ENCODE peak calls at places on chromosomes 1 and 21, in six cellular contexts. One of them, this sample, is unnamed. For H3K4me1 and H3K36me3, the result is how much of the 10 kb centered on the place peaks cover.

GRCh38 chr21:24436236-24436635 is 1171.0 kb downstream of the MRPL39 start:
- DNase-seq in Panc1: no peak
- DNase-seq in Peyer's patch: no peak
- DNase-seq in neuronal stem cell: no peak
- DNase-seq in HAP-1: no peak
- DNase-seq in cardiac muscle cell: no peak
- DNase-seq in this sample: no peak

GRCh38 chr1:21647431-21648373 is 21.5 kb downstream of the RAP1GAP start:
- DNase-seq in Panc1: no peak
- DNase-seq in Peyer's patch: no peak
- DNase-seq in neuronal stem cell: peak
- DNase-seq in HAP-1: peak
- DNase-seq in cardiac muscle cell: peak
- DNase-seq in this sample: peak

GRCh38 chr1:32612189-32612881 is 38.0 kb downstream of the ZBTB8OS start:
- DNase-seq in Panc1: peak
- DNase-seq in Peyer's patch: peak
- DNase-seq in neuronal stem cell: peak
- DNase-seq in HAP-1: peak
- DNase-seq in cardiac muscle cell: peak
- DNase-seq in this sample: peak

GRCh38 chr1:205284420-205285144 is 37.0 kb downstream of the NUAK2 start:
- DNase-seq in Panc1: no peak
- DNase-seq in Peyer's patch: peak
- DNase-seq in neuronal stem cell: peak
- DNase-seq in HAP-1: peak
- DNase-seq in cardiac muscle cell: peak
- DNase-seq in this sample: peak

GRCh38 chr1:27137544-27138075 is 17.3 kb downstream of the SLC9A1 start:
- DNase-seq in Panc1: no peak
- DNase-seq in Peyer's patch: no peak
- DNase-seq in neuronal stem cell: no peak
- DNase-seq in HAP-1: no peak
- DNase-seq in cardiac muscle cell: no peak
- DNase-seq in this sample: peak

GRCh38 chr1:178389441-178389840 is 107.3 kb downstream of the CLEC20A start:
- DNase-seq in Panc1: no peak
- DNase-seq in Peyer's patch: no peak
- DNase-seq in neuronal stem cell: no peak
- DNase-seq in HAP-1: no peak
- DNase-seq in cardiac muscle cell: peak
- DNase-seq in this sample: peak

GRCh38 chr21:43027846-43028731 is 47.5 kb downstream of the CBS start:
- DNase-seq in Panc1: no peak
- DNase-seq in Peyer's patch: no peak
- DNase-seq in neuronal stem cell: no peak
- DNase-seq in HAP-1: no peak
- DNase-seq in cardiac muscle cell: no peak
- DNase-seq in this sample: no peak

GRCh38 chr1:1900883-1901640 is 10.2 kb upstream of the GNB1 start:
- DNase-seq in Panc1: no peak
- DNase-seq in Peyer's patch: no peak
- DNase-seq in neuronal stem cell: no peak
- DNase-seq in HAP-1: no peak
- DNase-seq in cardiac muscle cell: no peak
- DNase-seq in this sample: no peak

GRCh38 chr1:154270833-154271232 is 1.6 kb upstream of the HAX1 start:
- DNase-seq in Panc1: no peak
- DNase-seq in Peyer's patch: no peak
- DNase-seq in neuronal stem cell: no peak
- DNase-seq in HAP-1: no peak
- DNase-seq in cardiac muscle cell: no peak
- DNase-seq in this sample: no peak

GRCh38 chr1:223634423-223634822 is 31.1 kb downstream of the CAPN8 start:
- DNase-seq in Panc1: no peak
- DNase-seq in Peyer's patch: no peak
- DNase-seq in neuronal stem cell: no peak
- DNase-seq in HAP-1: no peak
- DNase-seq in cardiac muscle cell: no peak
- DNase-seq in this sample: no peak

GRCh38 chr1:19368964-19369363 is 56.8 kb downstream of the SLC66A1 start:
- DNase-seq in Panc1: no peak
- DNase-seq in Peyer's patch: no peak
- DNase-seq in neuronal stem cell: no peak
- DNase-seq in HAP-1: no peak
- DNase-seq in cardiac muscle cell: no peak
- DNase-seq in this sample: no peak

GRCh38 chr21:25733859-25734653 is 648 bp downstream of the ATP5PF start:
- DNase-seq in Panc1: peak
- DNase-seq in Peyer's patch: no peak
- DNase-seq in neuronal stem cell: no peak
- DNase-seq in HAP-1: peak
- DNase-seq in cardiac muscle cell: peak
- DNase-seq in this sample: peak

GRCh38 chr1:118902299-118903270 is 85.6 kb downstream of the TBX15 start:
- DNase-seq in Panc1: no peak
- DNase-seq in Peyer's patch: no peak
- DNase-seq in neuronal stem cell: no peak
- DNase-seq in HAP-1: no peak
- DNase-seq in cardiac muscle cell: no peak
- DNase-seq in this sample: no peak

GRCh38 chr1:205928256-205928655 is 15.0 kb downstream of the SLC26A9 start:
- DNase-seq in Panc1: no peak
- DNase-seq in Peyer's patch: no peak
- DNase-seq in neuronal stem cell: no peak
- DNase-seq in HAP-1: no peak
- DNase-seq in cardiac muscle cell: no peak
- DNase-seq in this sample: no peak

GRCh38 chr21:46459356-46460112 is 843 bp downstream of the DIP2A start:
- DNase-seq in Panc1: no peak
- DNase-seq in Peyer's patch: peak
- DNase-seq in neuronal stem cell: no peak
- DNase-seq in HAP-1: no peak
- DNase-seq in cardiac muscle cell: peak
- DNase-seq in this sample: peak

GRCh38 chr1:61047061-61047460 is 35.3 kb upstream of the NFIA start:
- DNase-seq in Panc1: no peak
- DNase-seq in Peyer's patch: no peak
- DNase-seq in neuronal stem cell: no peak
- DNase-seq in HAP-1: no peak
- DNase-seq in cardiac muscle cell: no peak
- DNase-seq in this sample: no peak

GRCh38 chr1:61051455-61052392 is 30.6 kb upstream of the NFIA start:
- DNase-seq in Panc1: no peak
- DNase-seq in Peyer's patch: no peak
- DNase-seq in neuronal stem cell: no peak
- DNase-seq in HAP-1: no peak
- DNase-seq in cardiac muscle cell: no peak
- DNase-seq in this sample: no peak

GRCh38 chr1:61050541-61051454 is 31.6 kb upstream of the NFIA start:
- DNase-seq in Panc1: no peak
- DNase-seq in Peyer's patch: no peak
- DNase-seq in neuronal stem cell: peak
- DNase-seq in HAP-1: no peak
- DNase-seq in cardiac muscle cell: peak
- DNase-seq in this sample: no peak

GRCh38 chr1:61052393-61053280 is 29.7 kb upstream of the NFIA start:
- DNase-seq in Panc1: no peak
- DNase-seq in Peyer's patch: no peak
- DNase-seq in neuronal stem cell: no peak
- DNase-seq in HAP-1: no peak
- DNase-seq in cardiac muscle cell: no peak
- DNase-seq in this sample: no peak

DNA sequence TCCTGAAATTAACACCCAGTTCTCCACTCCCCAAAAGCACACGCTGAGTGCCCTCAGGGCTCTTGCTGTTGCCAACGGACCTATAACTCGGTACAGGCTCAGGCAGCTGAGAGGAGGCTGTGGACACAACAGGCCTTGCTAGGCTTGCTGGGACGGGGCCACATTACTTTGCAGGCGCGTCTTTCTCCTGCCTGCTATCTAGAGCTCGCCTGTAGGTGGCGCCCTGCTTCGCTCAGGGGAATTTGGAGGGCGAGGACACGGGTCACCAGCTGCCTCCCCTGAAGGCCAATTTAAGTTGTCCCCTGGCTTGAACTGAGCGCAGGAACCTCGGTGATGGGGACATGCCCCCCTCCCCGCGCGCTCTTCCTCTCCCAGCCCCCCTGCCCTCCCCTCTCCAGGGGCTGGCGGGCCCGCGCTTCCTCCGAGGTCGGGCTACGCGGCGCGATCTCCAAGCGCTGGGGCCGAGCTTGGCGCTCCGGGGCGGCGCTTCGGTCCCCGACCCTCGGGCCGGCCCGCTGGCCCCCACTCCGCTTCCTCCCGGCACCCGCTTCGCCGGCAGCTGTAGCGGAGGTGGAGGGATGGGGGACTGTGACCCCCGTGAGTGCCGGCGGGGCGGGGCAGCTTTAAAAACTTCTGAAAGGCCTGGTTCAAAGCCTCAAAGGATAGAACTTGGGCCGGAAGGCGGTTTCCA is 32.4 kb upstream of the NFIA start:
- DNase-seq in Panc1: peak
- DNase-seq in Peyer's patch: peak
- DNase-seq in neuronal stem cell: peak
- DNase-seq in HAP-1: peak
- DNase-seq in cardiac muscle cell: peak
- DNase-seq in this sample: peak
- H3K4me1 ChIP-seq in Panc1: under half
- H3K4me1 ChIP-seq in Peyer's patch: under half
- H3K4me1 ChIP-seq in neuronal stem cell: under half
- H3K4me1 ChIP-seq in HAP-1: under half
- H3K4me1 ChIP-seq in cardiac muscle cell: under half
- H3K4me1 ChIP-seq in this sample: under half

GRCh38 chr1:112808861-112809684 is 93.9 kb upstream of the PPM1J start:
- DNase-seq in Panc1: peak
- DNase-seq in Peyer's patch: peak
- DNase-seq in neuronal stem cell: peak
- DNase-seq in HAP-1: peak
- DNase-seq in cardiac muscle cell: peak
- DNase-seq in this sample: peak
- H3K36me3 ChIP-seq in Panc1: under half
- H3K36me3 ChIP-seq in Peyer's patch: under half
- H3K36me3 ChIP-seq in neuronal stem cell: under half
- H3K36me3 ChIP-seq in HAP-1: under half
- H3K36me3 ChIP-seq in cardiac muscle cell: under half
- H3K36me3 ChIP-seq in this sample: under half

GRCh38 chr1:51190996-51191395 is 45.1 kb upstream of the RNF11 start:
- DNase-seq in Panc1: no peak
- DNase-seq in Peyer's patch: no peak
- DNase-seq in neuronal stem cell: no peak
- DNase-seq in HAP-1: no peak
- DNase-seq in cardiac muscle cell: no peak
- DNase-seq in this sample: no peak
- H3K4me1 ChIP-seq in Panc1: under half
- H3K4me1 ChIP-seq in Peyer's patch: under half
- H3K4me1 ChIP-seq in neuronal stem cell: under half
- H3K4me1 ChIP-seq in HAP-1: under half
- H3K4me1 ChIP-seq in cardiac muscle cell: under half
- H3K4me1 ChIP-seq in this sample: under half

DNA sequence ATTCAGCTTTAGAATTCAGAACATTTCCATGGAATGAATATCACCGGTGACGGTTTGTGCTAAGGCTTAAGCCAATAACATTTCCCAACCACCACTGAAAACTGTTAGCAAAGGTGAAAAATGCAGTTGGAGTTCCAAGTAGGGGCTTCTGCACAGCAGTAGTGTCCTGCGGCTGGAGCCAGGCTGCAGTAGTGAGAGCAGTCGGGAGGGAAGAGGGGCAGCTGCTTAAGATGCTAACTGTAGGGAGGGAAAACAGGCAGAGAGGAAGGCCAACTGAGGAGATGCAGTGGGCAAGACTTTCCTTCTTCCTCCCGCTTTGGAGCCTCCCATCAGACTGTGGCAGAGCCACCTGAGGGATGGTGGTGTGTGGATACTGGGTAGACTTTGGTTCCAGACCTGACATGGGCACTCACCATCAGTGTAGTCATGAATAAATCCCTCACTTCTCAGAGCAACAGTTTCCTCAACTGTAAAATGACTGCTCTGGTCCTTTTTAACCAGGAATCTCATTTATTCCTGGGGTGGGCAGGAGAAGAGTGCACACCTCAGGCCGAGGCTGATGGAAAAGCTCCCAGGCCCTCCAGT is 3.2 kb downstream of the F3 start:
- DNase-seq in Panc1: no peak
- DNase-seq in Peyer's patch: no peak
- DNase-seq in neuronal stem cell: no peak
- DNase-seq in HAP-1: no peak
- DNase-seq in cardiac muscle cell: no peak
- DNase-seq in this sample: no peak
- H3K36me3 ChIP-seq in Panc1: under half
- H3K36me3 ChIP-seq in Peyer's patch: under half
- H3K36me3 ChIP-seq in neuronal stem cell: under half
- H3K36me3 ChIP-seq in HAP-1: under half
- H3K36me3 ChIP-seq in cardiac muscle cell: under half
- H3K36me3 ChIP-seq in this sample: under half

GRCh38 chr1:198637915-198638437 is 864 bp upstream of the PTPRC start:
- DNase-seq in Panc1: no peak
- DNase-seq in Peyer's patch: no peak
- DNase-seq in neuronal stem cell: no peak
- DNase-seq in HAP-1: no peak
- DNase-seq in cardiac muscle cell: no peak
- DNase-seq in this sample: no peak
- H3K4me1 ChIP-seq in Panc1: under half
- H3K4me1 ChIP-seq in Peyer's patch: under half
- H3K4me1 ChIP-seq in neuronal stem cell: under half
- H3K4me1 ChIP-seq in HAP-1: under half
- H3K4me1 ChIP-seq in cardiac muscle cell: under half
- H3K4me1 ChIP-seq in this sample: under half

GRCh38 chr1:60874703-60875102 is 207.7 kb upstream of the NFIA start:
- DNase-seq in Panc1: no peak
- DNase-seq in Peyer's patch: no peak
- DNase-seq in neuronal stem cell: no peak
- DNase-seq in HAP-1: no peak
- DNase-seq in cardiac muscle cell: peak
- DNase-seq in this sample: no peak
- H3K36me3 ChIP-seq in Panc1: under half
- H3K36me3 ChIP-seq in Peyer's patch: under half
- H3K36me3 ChIP-seq in neuronal stem cell: under half
- H3K36me3 ChIP-seq in HAP-1: under half
- H3K36me3 ChIP-seq in cardiac muscle cell: under half
- H3K36me3 ChIP-seq in this sample: under half

DNA sequence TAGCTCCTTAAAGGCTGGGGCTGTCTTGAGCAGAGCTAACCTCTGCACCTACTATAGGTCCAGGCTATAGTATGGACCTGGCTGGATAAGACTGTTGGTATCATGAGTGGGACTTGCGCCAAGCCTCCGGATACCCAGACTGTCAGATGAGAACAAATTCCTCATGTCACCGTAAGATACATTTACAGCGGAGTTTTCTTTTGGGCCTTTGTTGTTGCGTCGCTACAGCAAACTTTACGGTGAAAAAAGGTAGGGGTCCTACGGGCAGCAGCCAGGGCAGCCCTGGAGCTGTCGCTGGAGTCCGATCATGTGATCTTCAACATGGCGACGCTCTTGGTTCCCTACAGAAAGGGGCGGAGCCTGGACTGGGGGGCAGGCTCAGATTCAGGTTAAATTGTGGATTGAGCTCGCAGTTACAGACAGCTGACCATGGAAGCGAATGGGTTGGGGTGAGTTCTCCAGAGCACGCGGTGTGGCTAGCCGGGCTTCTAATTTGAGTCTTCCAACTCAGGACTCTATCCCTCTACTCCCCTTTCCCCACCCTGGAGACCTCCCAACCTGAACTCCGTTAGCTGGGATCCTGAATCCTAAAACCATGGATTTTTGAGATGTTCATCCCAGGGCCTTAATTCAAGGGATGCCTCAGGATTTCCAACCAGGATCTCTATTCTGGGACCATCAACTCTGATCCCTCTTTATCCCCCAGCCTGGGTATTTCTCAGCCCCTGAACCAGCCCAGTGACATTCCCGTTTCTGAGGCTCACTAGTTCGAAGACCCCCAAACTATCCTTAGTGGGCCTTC is at the start of gene UROD:
- DNase-seq in Panc1: peak
- DNase-seq in Peyer's patch: peak
- DNase-seq in neuronal stem cell: peak
- DNase-seq in HAP-1: peak
- DNase-seq in cardiac muscle cell: peak
- DNase-seq in this sample: peak
- H3K4me1 ChIP-seq in Panc1: under half
- H3K4me1 ChIP-seq in Peyer's patch: under half
- H3K4me1 ChIP-seq in neuronal stem cell: under half
- H3K4me1 ChIP-seq in HAP-1: under half
- H3K4me1 ChIP-seq in cardiac muscle cell: under half
- H3K4me1 ChIP-seq in this sample: under half

This sample was measured in small intestine.